ENCODE peak calls at places on chromosomes 11 and 22, in eight cellular contexts. One of them, this sample, is unnamed. For H3K9me3, the result is how much of the 10 kb centered on the place peaks cover.

GRCh38 chr11:115446214-115446613 is 58.0 kb downstream of the CADM1 start:
- DNase-seq in testis: no peak
- DNase-seq in lung: no peak
- DNase-seq in transverse colon: no peak
- DNase-seq in breast epithelium: no peak
- DNase-seq in hepatocyte: no peak
- DNase-seq in right cardiac atrium: no peak
- DNase-seq in naive thymus-derived CD4-positive, alpha-beta T cell: no peak
- DNase-seq in this sample: no peak

GRCh38 chr11:2312232-2313042 is 10.6 kb downstream of the TSPAN32 start:
- DNase-seq in naive thymus-derived CD4-positive, alpha-beta T cell: no peak
- DNase-seq in transverse colon: no peak
- DNase-seq in testis: no peak
- DNase-seq in breast epithelium: no peak
- DNase-seq in lung: no peak
- DNase-seq in right cardiac atrium: peak
- DNase-seq in hepatocyte: no peak
- DNase-seq in this sample: no peak

GRCh38 chr22:18005201-18005926 is 19.0 kb downstream of the MICAL3 start:
- DNase-seq in naive thymus-derived CD4-positive, alpha-beta T cell: no peak
- DNase-seq in lung: no peak
- DNase-seq in hepatocyte: no peak
- DNase-seq in breast epithelium: no peak
- DNase-seq in right cardiac atrium: no peak
- DNase-seq in testis: peak
- DNase-seq in transverse colon: no peak
- DNase-seq in this sample: no peak

GRCh38 chr11:43952401-43953342 is 10.2 kb downstream of the C11orf96 start:
- DNase-seq in right cardiac atrium: no peak
- DNase-seq in breast epithelium: no peak
- DNase-seq in hepatocyte: no peak
- DNase-seq in transverse colon: no peak
- DNase-seq in naive thymus-derived CD4-positive, alpha-beta T cell: no peak
- DNase-seq in lung: no peak
- DNase-seq in testis: no peak
- DNase-seq in this sample: no peak

GRCh38 chr11:114060402-114061052 is 1.0 kb downstream of the ZBTB16 start:
- DNase-seq in lung: peak
- DNase-seq in right cardiac atrium: peak
- DNase-seq in breast epithelium: no peak
- DNase-seq in testis: no peak
- DNase-seq in hepatocyte: peak
- DNase-seq in naive thymus-derived CD4-positive, alpha-beta T cell: peak
- DNase-seq in transverse colon: no peak
- DNase-seq in this sample: no peak

GRCh38 chr22:28021116-28021997 is 102.3 kb upstream of the PITPNB start:
- DNase-seq in testis: peak
- DNase-seq in naive thymus-derived CD4-positive, alpha-beta T cell: no peak
- DNase-seq in right cardiac atrium: no peak
- DNase-seq in lung: no peak
- DNase-seq in transverse colon: no peak
- DNase-seq in breast epithelium: no peak
- DNase-seq in hepatocyte: no peak
- DNase-seq in this sample: no peak

GRCh38 chr11:126332221-126332711 is 23.2 kb upstream of the ST3GAL4 start:
- DNase-seq in transverse colon: no peak
- DNase-seq in breast epithelium: no peak
- DNase-seq in lung: no peak
- DNase-seq in right cardiac atrium: peak
- DNase-seq in testis: peak
- DNase-seq in naive thymus-derived CD4-positive, alpha-beta T cell: no peak
- DNase-seq in hepatocyte: no peak
- DNase-seq in this sample: no peak

GRCh38 chr11:101049123-101049522 is 80.5 kb downstream of the PGR start:
- DNase-seq in hepatocyte: peak
- DNase-seq in right cardiac atrium: no peak
- DNase-seq in naive thymus-derived CD4-positive, alpha-beta T cell: no peak
- DNase-seq in lung: no peak
- DNase-seq in breast epithelium: no peak
- DNase-seq in transverse colon: no peak
- DNase-seq in testis: no peak
- DNase-seq in this sample: no peak

GRCh38 chr22:42946551-42947198 is 68.3 kb downstream of the PACSIN2 start:
- DNase-seq in naive thymus-derived CD4-positive, alpha-beta T cell: no peak
- DNase-seq in right cardiac atrium: no peak
- DNase-seq in transverse colon: no peak
- DNase-seq in breast epithelium: no peak
- DNase-seq in hepatocyte: no peak
- DNase-seq in lung: no peak
- DNase-seq in testis: no peak
- DNase-seq in this sample: no peak

GRCh38 chr22:42949159-42949558 is 65.8 kb downstream of the PACSIN2 start:
- DNase-seq in right cardiac atrium: peak
- DNase-seq in testis: peak
- DNase-seq in transverse colon: no peak
- DNase-seq in hepatocyte: no peak
- DNase-seq in naive thymus-derived CD4-positive, alpha-beta T cell: no peak
- DNase-seq in breast epithelium: no peak
- DNase-seq in lung: no peak
- DNase-seq in this sample: no peak

GRCh38 chr22:42950281-42950680 is 64.7 kb downstream of the PACSIN2 start:
- DNase-seq in transverse colon: no peak
- DNase-seq in lung: no peak
- DNase-seq in testis: no peak
- DNase-seq in naive thymus-derived CD4-positive, alpha-beta T cell: no peak
- DNase-seq in breast epithelium: no peak
- DNase-seq in hepatocyte: no peak
- DNase-seq in right cardiac atrium: no peak
- DNase-seq in this sample: no peak

GRCh38 chr22:42947211-42947990 is 67.5 kb downstream of the PACSIN2 start:
- DNase-seq in lung: no peak
- DNase-seq in testis: peak
- DNase-seq in transverse colon: no peak
- DNase-seq in right cardiac atrium: peak
- DNase-seq in naive thymus-derived CD4-positive, alpha-beta T cell: no peak
- DNase-seq in breast epithelium: peak
- DNase-seq in hepatocyte: no peak
- DNase-seq in this sample: no peak

GRCh38 chr22:42948205-42948804 is 66.6 kb downstream of the PACSIN2 start:
- DNase-seq in lung: no peak
- DNase-seq in hepatocyte: no peak
- DNase-seq in breast epithelium: no peak
- DNase-seq in right cardiac atrium: no peak
- DNase-seq in naive thymus-derived CD4-positive, alpha-beta T cell: no peak
- DNase-seq in transverse colon: no peak
- DNase-seq in testis: no peak
- DNase-seq in this sample: no peak
- H3K27ac ChIP-seq in lung: peak
- H3K27ac ChIP-seq in hepatocyte: peak
- H3K27ac ChIP-seq in breast epithelium: peak
- H3K27ac ChIP-seq in right cardiac atrium: peak
- H3K27ac ChIP-seq in naive thymus-derived CD4-positive, alpha-beta T cell: no peak
- H3K27ac ChIP-seq in transverse colon: no peak
- H3K27ac ChIP-seq in testis: no peak
- H3K27ac ChIP-seq in this sample: no peak

GRCh38 chr22:48641906-48642475 is 1185.7 kb downstream of the BRD1 start:
- DNase-seq in right cardiac atrium: peak
- DNase-seq in lung: no peak
- DNase-seq in transverse colon: no peak
- DNase-seq in hepatocyte: no peak
- DNase-seq in testis: no peak
- DNase-seq in naive thymus-derived CD4-positive, alpha-beta T cell: no peak
- DNase-seq in breast epithelium: no peak
- DNase-seq in this sample: no peak

GRCh38 chr22:48644108-48644507 is 1183.6 kb downstream of the BRD1 start:
- DNase-seq in testis: no peak
- DNase-seq in right cardiac atrium: peak
- DNase-seq in hepatocyte: no peak
- DNase-seq in naive thymus-derived CD4-positive, alpha-beta T cell: no peak
- DNase-seq in breast epithelium: no peak
- DNase-seq in transverse colon: no peak
- DNase-seq in lung: no peak
- DNase-seq in this sample: no peak

GRCh38 chr22:48640890-48641771 is 1186.5 kb downstream of the BRD1 start:
- DNase-seq in naive thymus-derived CD4-positive, alpha-beta T cell: no peak
- DNase-seq in transverse colon: no peak
- DNase-seq in breast epithelium: no peak
- DNase-seq in testis: no peak
- DNase-seq in right cardiac atrium: peak
- DNase-seq in hepatocyte: no peak
- DNase-seq in lung: no peak
- DNase-seq in this sample: no peak

GRCh38 chr22:48643066-48643731 is 1184.5 kb downstream of the BRD1 start:
- DNase-seq in hepatocyte: no peak
- DNase-seq in naive thymus-derived CD4-positive, alpha-beta T cell: no peak
- DNase-seq in lung: no peak
- DNase-seq in testis: no peak
- DNase-seq in transverse colon: no peak
- DNase-seq in breast epithelium: no peak
- DNase-seq in right cardiac atrium: peak
- DNase-seq in this sample: no peak

DNA sequence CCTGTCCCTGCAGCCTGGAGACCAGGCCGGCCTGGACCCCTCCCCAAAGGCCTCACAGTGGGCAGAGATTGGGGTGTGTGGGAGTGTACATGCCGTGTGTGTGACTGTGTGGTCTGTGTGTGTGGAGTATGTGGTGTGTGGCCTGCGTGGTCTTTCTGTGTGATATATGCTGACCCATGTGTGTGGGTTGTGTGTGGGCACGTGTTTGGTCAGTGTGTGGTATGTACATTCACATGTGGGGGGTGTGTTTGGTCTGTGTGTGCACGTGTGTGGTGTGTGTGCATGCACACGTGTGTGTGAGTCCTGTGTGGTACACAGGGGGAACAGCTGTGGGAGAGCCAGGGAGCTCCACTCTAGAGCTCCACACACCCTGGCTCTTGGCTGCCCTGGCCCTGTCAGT is 1185.1 kb downstream of the BRD1 start:
- DNase-seq in hepatocyte: no peak
- DNase-seq in lung: no peak
- DNase-seq in testis: no peak
- DNase-seq in naive thymus-derived CD4-positive, alpha-beta T cell: no peak
- DNase-seq in breast epithelium: no peak
- DNase-seq in transverse colon: no peak
- DNase-seq in right cardiac atrium: peak
- DNase-seq in this sample: no peak
- H3K9me3 ChIP-seq in hepatocyte: under half
- H3K9me3 ChIP-seq in lung: under half
- H3K9me3 ChIP-seq in testis: under half
- H3K9me3 ChIP-seq in naive thymus-derived CD4-positive, alpha-beta T cell: under half
- H3K9me3 ChIP-seq in breast epithelium: under half
- H3K9me3 ChIP-seq in transverse colon: under half
- H3K9me3 ChIP-seq in right cardiac atrium: under half
- H3K9me3 ChIP-seq in this sample: under half

DNA sequence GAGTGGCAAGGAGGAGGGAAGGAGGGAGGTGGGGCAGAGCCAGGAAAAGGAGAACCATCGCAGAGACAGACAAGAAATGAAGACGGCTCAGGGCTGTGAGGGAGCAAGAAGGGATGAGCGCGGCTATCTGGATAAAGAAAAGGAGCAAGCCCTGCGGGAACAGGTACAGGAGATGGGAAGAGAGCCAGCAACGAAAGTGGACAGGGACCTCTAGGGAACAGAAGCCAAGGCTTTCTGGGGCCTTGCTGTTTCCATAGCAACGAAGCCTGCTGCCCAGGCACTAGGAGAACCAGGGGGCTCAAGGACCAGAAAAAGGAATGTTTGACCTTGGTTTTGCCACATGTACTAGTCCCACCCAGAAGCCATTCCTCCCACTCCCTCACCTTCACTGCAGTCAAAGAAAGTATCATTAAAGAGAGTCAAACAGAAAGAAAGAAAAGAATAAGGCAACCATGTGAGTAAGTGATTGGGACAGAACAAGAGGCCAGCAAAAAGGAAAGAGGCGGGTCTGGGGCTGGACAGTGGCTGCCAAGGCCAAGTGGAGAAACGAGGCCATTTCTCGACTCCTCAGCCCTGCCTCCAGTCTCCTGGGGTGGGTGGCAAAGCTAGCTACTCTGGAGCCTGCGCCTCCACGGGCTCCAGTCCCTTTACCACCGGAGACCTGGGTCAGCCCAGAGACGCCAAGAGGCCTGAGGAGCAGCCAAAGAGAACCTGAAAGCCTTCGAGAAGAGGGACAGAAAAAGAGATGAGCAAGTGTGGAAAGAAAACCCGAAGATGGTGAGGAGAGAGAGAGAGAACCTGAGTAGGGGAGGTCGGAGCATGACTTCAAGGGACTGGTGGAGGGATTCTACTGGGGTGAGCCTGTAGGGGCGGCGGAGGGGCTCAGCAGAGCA is 35.1 kb downstream of the NRXN2 start:
- DNase-seq in hepatocyte: no peak
- DNase-seq in transverse colon: no peak
- DNase-seq in breast epithelium: no peak
- DNase-seq in right cardiac atrium: no peak
- DNase-seq in naive thymus-derived CD4-positive, alpha-beta T cell: no peak
- DNase-seq in lung: no peak
- DNase-seq in testis: peak
- DNase-seq in this sample: no peak
- H3K27ac ChIP-seq in hepatocyte: no peak
- H3K27ac ChIP-seq in transverse colon: peak
- H3K27ac ChIP-seq in breast epithelium: peak
- H3K27ac ChIP-seq in right cardiac atrium: no peak
- H3K27ac ChIP-seq in naive thymus-derived CD4-positive, alpha-beta T cell: no peak
- H3K27ac ChIP-seq in lung: no peak
- H3K27ac ChIP-seq in testis: peak
- H3K27ac ChIP-seq in this sample: no peak

GRCh38 chr22:49469896-49470740 is 357.6 kb downstream of the BRD1 start:
- DNase-seq in breast epithelium: no peak
- DNase-seq in transverse colon: no peak
- DNase-seq in testis: no peak
- DNase-seq in right cardiac atrium: no peak
- DNase-seq in lung: no peak
- DNase-seq in hepatocyte: no peak
- DNase-seq in naive thymus-derived CD4-positive, alpha-beta T cell: no peak
- DNase-seq in this sample: no peak

GRCh38 chr22:49470741-49471134 is 356.9 kb downstream of the BRD1 start:
- DNase-seq in hepatocyte: no peak
- DNase-seq in right cardiac atrium: no peak
- DNase-seq in naive thymus-derived CD4-positive, alpha-beta T cell: no peak
- DNase-seq in breast epithelium: no peak
- DNase-seq in testis: no peak
- DNase-seq in lung: no peak
- DNase-seq in transverse colon: no peak
- DNase-seq in this sample: no peak

GRCh38 chr22:49462795-49463194 is 364.9 kb downstream of the BRD1 start:
- DNase-seq in naive thymus-derived CD4-positive, alpha-beta T cell: no peak
- DNase-seq in testis: no peak
- DNase-seq in lung: no peak
- DNase-seq in transverse colon: no peak
- DNase-seq in hepatocyte: no peak
- DNase-seq in breast epithelium: no peak
- DNase-seq in right cardiac atrium: no peak
- DNase-seq in this sample: no peak

GRCh38 chr22:49464024-49464423 is 363.6 kb downstream of the BRD1 start:
- DNase-seq in naive thymus-derived CD4-positive, alpha-beta T cell: no peak
- DNase-seq in lung: no peak
- DNase-seq in hepatocyte: no peak
- DNase-seq in transverse colon: no peak
- DNase-seq in testis: no peak
- DNase-seq in breast epithelium: no peak
- DNase-seq in right cardiac atrium: no peak
- DNase-seq in this sample: no peak

DNA sequence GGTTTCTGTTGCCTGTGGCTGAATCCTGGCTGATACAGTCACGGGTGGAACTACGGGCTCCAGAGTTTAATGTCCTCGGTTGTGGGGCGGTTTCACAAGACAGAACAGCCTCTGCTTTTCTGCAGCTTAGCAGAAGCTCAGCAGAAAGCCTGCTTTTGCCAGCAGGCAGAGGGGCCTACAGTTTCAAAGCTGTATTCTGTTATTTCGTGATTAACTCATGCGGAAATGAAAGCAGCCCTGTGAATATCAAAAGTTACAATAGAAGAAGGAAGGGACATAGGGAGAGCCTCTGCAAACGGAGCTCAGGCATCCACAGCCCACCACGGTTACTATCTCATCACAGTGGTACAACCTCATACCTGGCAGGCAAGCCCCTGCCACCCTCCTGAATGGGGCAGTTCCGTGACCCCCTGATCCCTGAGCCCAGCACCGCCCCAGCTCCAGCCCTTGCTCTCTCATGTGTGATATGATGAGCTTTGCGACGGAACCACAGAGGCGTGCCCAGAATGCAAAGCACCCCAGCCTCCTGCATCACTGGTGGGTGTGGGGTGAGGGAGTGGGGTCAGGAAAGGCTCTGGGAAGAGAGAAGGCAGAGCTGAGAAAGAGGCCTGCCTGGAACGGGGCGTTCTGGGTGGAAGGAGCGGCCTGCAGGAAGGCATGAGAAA is 360.6 kb downstream of the BRD1 start:
- DNase-seq in breast epithelium: no peak
- DNase-seq in right cardiac atrium: no peak
- DNase-seq in testis: no peak
- DNase-seq in lung: no peak
- DNase-seq in transverse colon: no peak
- DNase-seq in hepatocyte: no peak
- DNase-seq in naive thymus-derived CD4-positive, alpha-beta T cell: no peak
- DNase-seq in this sample: no peak
- H3K9me3 ChIP-seq in breast epithelium: under half
- H3K9me3 ChIP-seq in right cardiac atrium: under half
- H3K9me3 ChIP-seq in testis: under half
- H3K9me3 ChIP-seq in lung: under half
- H3K9me3 ChIP-seq in transverse colon: under half
- H3K9me3 ChIP-seq in hepatocyte: under half
- H3K9me3 ChIP-seq in naive thymus-derived CD4-positive, alpha-beta T cell: under half
- H3K9me3 ChIP-seq in this sample: under half

This sample was measured in effector memory CD4-positive, alpha-beta T cell.